ENCODE peak calls at places on chromosomes 16 and 17, in five cellular contexts. Y is NCI-H1436, Z is activated B cell treated with CpG ODN at 0.5 μM for 24 hours, A is HFFc6, E is tibial nerve. C is an unnamed sample.

GRCh38 chr17:40566027-40566426 is 755 bp upstream of the CCR7 start:
- DNase-seq in A (no peak), E (no peak), Z (no peak), Y (no peak), C (no peak)

GRCh38 chr17:49217651-49218413 is 7.3 kb downstream of the ABI3 start:
- DNase-seq in E (no peak), Y (no peak), Z (no peak), A (no peak), C (no peak)

GRCh38 chr16:80966617-80967016 is 40.1 kb downstream of the CMC2 start:
- DNase-seq in E (no peak), A (no peak), Y (no peak), Z (no peak), C (no peak)

GRCh38 chr17:41464682-41465081 is 2.5 kb downstream of the KRT32 start:
- DNase-seq in A (peak; percentile 90), E (peak; percentile 23), Z (no peak), Y (no peak), C (peak; percentile 86)

GRCh38 chr17:39306509-39307212 is 80.9 kb upstream of the STAC2 start:
- DNase-seq in E (no peak), A (peak; percentile 15), Y (no peak), Z (no peak), C (peak; percentile 2)

GRCh38 chr17:28841901-28842281 is 699 bp downstream of the FAM222B start:
- DNase-seq in Y (no peak), Z (no peak), A (no peak), E (no peak), C (no peak)

GRCh38 chr16:87303431-87303930 is 13.7 kb downstream of the C16orf95 start:
- DNase-seq in A (no peak), E (no peak), Y (no peak), Z (no peak), C (no peak)

GRCh38 chr16:50314665-50315064 is 48.3 kb downstream of the ADCY7 start:
- DNase-seq in Z (no peak), A (no peak), E (no peak), Y (no peak), C (no peak)

GRCh38 chr17:57283203-57283971 is 27.1 kb downstream of the MSI2 start:
- DNase-seq in A (no peak), Y (no peak), E (no peak), Z (no peak), C (no peak)

GRCh38 chr16:80852261-80852872 is 48.0 kb upstream of the CDYL2 start:
- DNase-seq in Z (no peak), E (no peak), A (peak; percentile 21), Y (no peak), C (no peak)

GRCh38 chr16:64416232-64417010 is 705.4 kb downstream of the CDH11 start:
- DNase-seq in A (peak; percentile 33), Z (no peak), Y (no peak), E (no peak), C (peak; percentile 68)

GRCh38 chr16:16830973-16831372 is 452.0 kb downstream of the NPIPA7 start:
- DNase-seq in A (no peak), Y (no peak), Z (no peak), E (no peak), C (no peak)

GRCh38 chr17:34930283-34930682 is 31.0 kb downstream of the CCT6B start:
- DNase-seq in Z (no peak), E (no peak), Y (no peak), A (no peak), C (no peak)

GRCh38 chr17:82407255-82407654 is 10.9 kb upstream of the HEXD start:
- DNase-seq in Y (no peak), A (no peak), Z (no peak), E (no peak), C (no peak)

GRCh38 chr17:21239680-21240374 is 13.4 kb downstream of the NATD1 start:
- DNase-seq in Y (no peak), Z (no peak), A (peak; percentile 23), E (no peak), C (no peak)

GRCh38 chr17:9116311-9116820 is 95.1 kb downstream of the NTN1 start:
- DNase-seq in E (no peak), Z (no peak), A (no peak), Y (no peak), C (no peak)

C was measured in GM04503.